ENCODE peak calls at places on chromosomes 12 and 14, in four cellular contexts. D is left cardiac atrium, M is foreskin keratinocyte, N is NCI-H774. J is an unnamed sample.

GRCh38 chr14:26104686-26105085 is 493.1 kb downstream of the NOVA1 start:
- DNase-seq in N (no peak), M (no peak), D (no peak), J (no peak)

GRCh38 chr12:15752780-15753179 is 36.4 kb downstream of the EPS8 start:
- DNase-seq in N (no peak), D (no peak), M (no peak), J (no peak)

GRCh38 chr12:47152095-47152494 is 72.3 kb upstream of the AMIGO2 start:
- DNase-seq in M (no peak), D (no peak), N (no peak), J (no peak)

GRCh38 chr12:74021937-74022336 is 515.7 kb upstream of the ATXN7L3B start:
- DNase-seq in N (no peak), M (peak), D (peak), J (peak)

GRCh38 chr12:83015390-83016225 is 328.9 kb downstream of the TMTC2 start:
- DNase-seq in N (no peak), M (no peak), D (peak), J (no peak)

GRCh38 chr12:28057856-28058615 is 85.5 kb upstream of the PTHLH start:
- DNase-seq in D (no peak), M (peak), N (no peak), J (peak)

GRCh38 chr14:54696998-54697397 is 130.1 kb downstream of the SAMD4A start:
- DNase-seq in N (no peak), M (peak), D (no peak), J (peak)

GRCh38 chr14:102770147-102770909 is 6.9 kb upstream of the TRAF3 start:
- DNase-seq in D (no peak), N (no peak), M (no peak), J (no peak)

GRCh38 chr12:122844366-122844971 is 9.2 kb downstream of the HIP1R start:
- DNase-seq in N (no peak), M (no peak), D (no peak), J (no peak)

GRCh38 chr12:102950107-102950949 is 7.1 kb upstream of the ASCL1 start:
- DNase-seq in M (no peak), N (peak), D (no peak), J (no peak)

GRCh38 chr12:45010051-45010450 is 40.8 kb downstream of the DBX2 start:
- DNase-seq in D (no peak), N (no peak), M (peak), J (peak)

GRCh38 chr12:49707812-49708147 is 575 bp upstream of the FMNL3 start:
- DNase-seq in N (no peak), M (no peak), D (no peak), J (no peak)

GRCh38 chr12:89267404-89267803 is 84.9 kb downstream of the DUSP6 start:
- DNase-seq in M (no peak), N (no peak), D (no peak), J (no peak)

GRCh38 chr12:124786065-124786964 is 77.3 kb downstream of the SCARB1 start:
- DNase-seq in M (peak), N (peak), D (peak), J (peak)

GRCh38 chr12:6953417-6954315 is 2.5 kb downstream of the PTPN6 start:
- DNase-seq in N (no peak), M (no peak), D (peak), J (no peak)

GRCh38 chr14:101259748-101260147 is 301.5 kb upstream of the DIO3 start:
- DNase-seq in N (no peak), M (no peak), D (no peak), J (no peak)

GRCh38 chr12:55703288-55703687 is 4.4 kb downstream of the ITGA7 start:
- DNase-seq in M (no peak), N (no peak), D (peak), J (no peak)

GRCh38 chr14:25049127-25049558 is 804 bp downstream of the STXBP6 start:
- DNase-seq in N (no peak), D (peak), M (no peak), J (no peak)

GRCh38 chr12:109770104-109770860 is 56.7 kb downstream of the FAM222A start:
- DNase-seq in M (no peak), N (no peak), D (no peak), J (no peak)

J was measured in mammary epithelial cell.